ENCODE peak calls at places on chromosomes 12 and 14, in four cellular contexts. M is Kasumi-1; Y is ELR; L is CD8-positive, alpha-beta T cell. X is an unnamed sample.
A peak's percentile ranks its signal among the peaks of the same experiment; 100 is the strongest.

GRCh38 chr14:101074124-101075024 is 170.9 kb upstream of the RTL1 start:
- DNase-seq in M (no peak), Y (no peak), L (no peak), X (no peak)

GRCh38 chr12:112964067-112964670 is 14.2 kb upstream of the OAS2 start:
- DNase-seq in M (no peak), Y (no peak), L (no peak), X (no peak)

GRCh38 chr14:105881021-105881930 is 354.9 kb downstream of the TMEM121 start:
- DNase-seq in M (no peak), Y (no peak), L (peak; percentile 11), X (no peak)

GRCh38 chr12:27530157-27530922 is 6.3 kb downstream of the PPFIBP1 start:
- DNase-seq in M (peak; percentile 23), Y (no peak), L (no peak), X (peak; percentile 24)

GRCh38 chr12:53726342-53726741 is 910 bp downstream of the CALCOCO1 start:
- DNase-seq in M (no peak), Y (peak; percentile 51), L (no peak), X (no peak)

GRCh38 chr12:86770871-86771270 is 514.7 kb upstream of the MGAT4C start:
- DNase-seq in M (no peak), Y (no peak), L (no peak), X (no peak)

GRCh38 chr12:29333178-29333577 is 47.8 kb downstream of the ERGIC2 start:
- DNase-seq in M (no peak), Y (no peak), L (no peak), X (no peak)

GRCh38 chr12:112419269-112420133 is 754 bp downstream of the PTPN11 start:
- DNase-seq in M (peak; percentile 37), Y (peak; percentile 90), L (no peak), X (peak; percentile 49)

GRCh38 chr12:14961466-14962155 is at the start of gene ARHGDIB:
- DNase-seq in M (peak; percentile 93), Y (peak; percentile 48), L (peak; percentile 90), X (no peak)

GRCh38 chr14:90539496-90539775 is 142.6 kb downstream of the CALM1 start:
- DNase-seq in M (no peak), Y (no peak), L (no peak), X (no peak)

GRCh38 chr12:131894981-131895639 is 688 bp downstream of the ULK1 start:
- DNase-seq in M (no peak), Y (peak; percentile 22), L (no peak), X (no peak)

GRCh38 chr14:104135121-104135903 is 3.1 kb upstream of the KIF26A start:
- DNase-seq in M (no peak), Y (peak; percentile 24), L (peak; percentile 16), X (peak; percentile 3)

GRCh38 chr14:48537600-48537999 is 862.2 kb upstream of the MDGA2 start:
- DNase-seq in M (no peak), Y (no peak), L (no peak), X (no peak)

GRCh38 chr12:65517656-65518210 is 239.2 kb downstream of the MSRB3 start:
- DNase-seq in M (no peak), Y (no peak), L (no peak), X (no peak)

GRCh38 chr12:45623221-45623620 is 106.3 kb upstream of the ARID2 start:
- DNase-seq in M (no peak), Y (no peak), L (no peak), X (no peak)

GRCh38 chr14:51917186-51917585 is 56.8 kb downstream of the GNG2 start:
- DNase-seq in M (no peak), Y (no peak), L (no peak), X (no peak)

GRCh38 chr14:56087824-56088571 is 30.2 kb upstream of the PELI2 start:
- DNase-seq in M (no peak), Y (no peak), L (no peak), X (no peak)

GRCh38 chr12:44835641-44836379 is 40.3 kb downstream of the NELL2 start:
- DNase-seq in M (no peak), Y (no peak), L (peak; percentile 35), X (peak; percentile 11)

GRCh38 chr12:50088577-50089335 is 3.6 kb downstream of the SMARCD1 start:
- DNase-seq in M (peak; percentile 69), Y (peak; percentile 77), L (peak; percentile 53), X (no peak)

GRCh38 chr12:125185740-125186470 is 120.7 kb downstream of the AACS start:
- DNase-seq in M (peak; percentile 50), Y (peak; percentile 78), L (no peak), X (no peak)

GRCh38 chr14:69287096-69287991 is 27.4 kb downstream of the GALNT16 start:
- DNase-seq in M (no peak), Y (peak; percentile 35), L (no peak), X (no peak)

GRCh38 chr14:102508774-102509743 is 517 bp downstream of the ANKRD9 start:
- DNase-seq in M (no peak), Y (peak; percentile 72), L (peak; percentile 38), X (peak; percentile 31)

GRCh38 chr12:64666054-64666914 is 56.0 kb downstream of the RASSF3 start:
- DNase-seq in M (no peak), Y (no peak), L (no peak), X (no peak)

GRCh38 chr12:110351119-110351518 is 52.4 kb downstream of the ANAPC7 start:
- DNase-seq in M (no peak), Y (no peak), L (no peak), X (no peak)

GRCh38 chr14:42428996-42429395 is 822.3 kb downstream of the LRFN5 start:
- DNase-seq in M (no peak), Y (no peak), L (no peak), X (no peak)

X was measured in foreskin melanocyte.